ENCODE peak calls at places on chromosomes 7 and 10, in five cellular contexts. K, M, P, H and Z are unnamed samples. For H3K27me3, the result is how much of the 10 kb centered on the place peaks cover.

GRCh38 chr7:99379043-99379577 is 4.6 kb downstream of the ARPC1B start:
- DNase-seq in H (peak), M (peak), K (peak), P (peak), Z (peak)

GRCh38 chr7:77320161-77320560 is 96.0 kb downstream of the GSAP start:
- DNase-seq in K (no peak), M (no peak), H (no peak), P (no peak), Z (no peak)

GRCh38 chr7:27165089-27165654 is at the start of gene HOXA9:
- DNase-seq in P (peak), K (no peak), H (peak), M (no peak), Z (no peak)

GRCh38 chr7:27944626-27945025 is 204.7 kb downstream of the TAX1BP1 start:
- DNase-seq in P (no peak), H (no peak), M (no peak), K (no peak), Z (no peak)

GRCh38 chr10:115747811-115748210 is 525.2 kb downstream of the GFRA1 start:
- DNase-seq in H (no peak), M (no peak), P (no peak), K (no peak), Z (no peak)

GRCh38 chr7:101287032-101287431 is 34.6 kb downstream of the IFT22 start:
- DNase-seq in M (no peak), K (no peak), P (no peak), H (no peak), Z (no peak)

GRCh38 chr7:37901890-37902524 is 14.6 kb downstream of the SFRP4 start:
- DNase-seq in H (peak), M (peak), K (no peak), P (peak), Z (no peak)

GRCh38 chr10:82811621-82812020 is 936.6 kb downstream of the NRG3 start:
- DNase-seq in M (peak), H (no peak), K (no peak), P (no peak), Z (no peak)

GRCh38 chr7:106485031-106485551 is 175.9 kb downstream of the CCDC71L start:
- DNase-seq in P (peak), K (no peak), H (peak), M (peak), Z (peak)

GRCh38 chr7:80060218-80060806 is 74.3 kb upstream of the GNAI1 start:
- DNase-seq in K (no peak), P (peak), M (no peak), H (peak), Z (peak)

GRCh38 chr7:3518546-3518945 is 217.5 kb downstream of the SDK1 start:
- DNase-seq in P (no peak), M (peak), H (no peak), K (no peak), Z (no peak)

GRCh38 chr7:140231779-140232491 is 55.2 kb upstream of the KDM7A start:
- DNase-seq in M (no peak), P (no peak), H (no peak), K (no peak), Z (no peak)

GRCh38 chr10:125020386-125020785 is 78.5 kb downstream of the ZRANB1 start:
- DNase-seq in K (no peak), H (no peak), P (no peak), M (no peak), Z (no peak)

GRCh38 chr7:108067844-108068243 is 62.3 kb downstream of the LAMB4 start:
- DNase-seq in K (no peak), P (no peak), M (no peak), H (no peak), Z (no peak)

GRCh38 chr7:98314469-98314868 is 33.0 kb downstream of the BRI3 start:
- DNase-seq in P (peak), H (peak), K (no peak), M (no peak), Z (no peak)

GRCh38 chr10:35585356-35585755 is 19.8 kb upstream of the GJD4 start:
- DNase-seq in P (no peak), H (no peak), M (no peak), K (no peak), Z (no peak)

GRCh38 chr7:150381785-150382122 is 2.6 kb downstream of the ZNF775 start:
- DNase-seq in H (no peak), M (no peak), K (no peak), P (no peak), Z (no peak)

GRCh38 chr10:14688606-14689005 is 86.1 kb downstream of the FAM107B start:
- DNase-seq in P (peak), K (no peak), M (peak), H (peak), Z (peak)

GRCh38 chr7:47804767-47805545 is 143.3 kb downstream of the PKD1L1 start:
- DNase-seq in P (no peak), H (peak), K (no peak), M (no peak), Z (no peak)

GRCh38 chr10:61899045-61899444 is 2.5 kb upstream of the ARID5B start:
- DNase-seq in M (peak), K (no peak), H (peak), P (peak), Z (no peak)

GRCh38 chr7:90720970-90721768 is 125.0 kb downstream of the CDK14 start:
- DNase-seq in H (peak), K (no peak), P (peak), M (peak), Z (no peak)

GRCh38 chr7:139036901-139037300 is 1.1 kb upstream of the ZC3HAV1L start:
- DNase-seq in K (no peak), M (no peak), P (no peak), H (no peak), Z (no peak)

GRCh38 chr10:106310596-106310995 is 853.9 kb downstream of the SORCS1 start:
- DNase-seq in K (no peak), M (no peak), H (no peak), P (no peak), Z (no peak)

GRCh38 chr10:7752251-7752650 is 35.5 kb downstream of the KIN start:
- DNase-seq in H (no peak), P (no peak), M (no peak), K (no peak), Z (no peak)

GRCh38 chr10:82865366-82865765 is 990.4 kb downstream of the NRG3 start:
- DNase-seq in M (no peak), K (no peak), P (no peak), H (no peak), Z (no peak)

GRCh38 chr7:29488977-29489376 is 74.7 kb upstream of the PRR15 start:
- DNase-seq in K (no peak), H (peak), P (peak), M (peak), Z (no peak)

GRCh38 chr7:4641091-4641666 is 40.9 kb upstream of the FOXK1 start:
- DNase-seq in M (no peak), P (no peak), K (no peak), H (no peak), Z (no peak)

GRCh38 chr10:33211123-33211878 is 123.2 kb downstream of the NRP1 start:
- DNase-seq in K (peak), H (peak), M (peak), P (peak), Z (peak)

GRCh38 chr10:12351447-12351846 is 2.1 kb downstream of the CAMK1D start:
- DNase-seq in H (no peak), K (no peak), P (no peak), M (no peak), Z (no peak)

GRCh38 chr10:51918451-51918850 is 219.1 kb upstream of the CSTF2T start:
- DNase-seq in K (no peak), P (no peak), M (no peak), H (no peak), Z (no peak)

DNA sequence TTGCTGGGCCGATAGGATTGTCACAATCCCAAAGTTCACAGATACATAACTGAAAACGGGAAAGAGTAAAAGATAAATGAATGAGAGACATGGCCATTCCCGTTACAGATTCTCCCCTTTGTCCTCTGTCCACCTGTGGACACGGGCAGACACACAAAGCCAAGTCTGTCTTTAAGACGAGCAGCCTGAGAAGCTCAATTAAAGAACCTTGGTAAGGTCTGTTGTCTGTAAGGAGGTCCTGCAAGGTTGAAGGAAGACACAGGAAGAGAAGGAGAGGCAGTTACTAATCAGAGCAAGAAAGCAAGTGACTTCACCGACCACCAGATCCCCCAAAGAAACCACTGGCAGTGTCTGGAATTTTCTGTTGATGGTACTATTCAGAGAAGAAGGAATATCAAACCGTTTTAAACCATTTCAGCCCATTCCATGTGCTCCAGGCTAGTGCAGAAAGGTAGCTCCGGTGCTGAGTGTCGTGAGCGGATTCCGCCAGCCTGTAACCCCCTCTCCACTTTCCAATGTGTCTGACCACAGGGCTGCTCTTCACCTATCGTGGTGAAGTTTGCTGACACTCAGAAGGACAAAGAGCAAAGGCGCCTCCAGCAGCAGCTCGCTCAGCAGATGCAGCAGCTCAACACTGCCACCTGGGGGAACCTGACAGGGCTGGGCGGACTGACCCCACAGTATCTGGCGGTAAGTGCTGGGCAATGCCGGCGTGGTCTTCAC is 252.6 kb downstream of the CELF2 start:
- DNase-seq in K (peak), M (peak), H (peak), P (peak), Z (peak)
- H3K27me3 ChIP-seq in K (under half), M (under half), H (under half), P (under half), Z (under half)

GRCh38 chr10:3805791-3806381 is 20.9 kb upstream of the KLF6 start:
- DNase-seq in K (peak), H (peak), M (peak), P (peak), Z (no peak)
- H3K4me3 ChIP-seq in K (peak), H (no peak), M (peak), P (no peak), Z (no peak)

GRCh38 chr7:126690848-126691751 is 561.6 kb downstream of the GRM8 start:
- DNase-seq in P (no peak), M (no peak), K (no peak), H (no peak), Z (no peak)

GRCh38 chr7:126686474-126686873 is 566.3 kb downstream of the GRM8 start:
- DNase-seq in M (no peak), K (no peak), H (no peak), P (no peak), Z (no peak)

GRCh38 chr7:126690104-126690503 is 562.6 kb downstream of the GRM8 start:
- DNase-seq in K (no peak), M (no peak), P (no peak), H (no peak), Z (no peak)

GRCh38 chr7:126685596-126685995 is 567.1 kb downstream of the GRM8 start:
- DNase-seq in H (no peak), P (no peak), M (no peak), K (no peak), Z (no peak)

GRCh38 chr7:126689037-126689436 is 563.7 kb downstream of the GRM8 start:
- DNase-seq in K (no peak), H (no peak), P (no peak), M (peak), Z (no peak)
- H3K27me3 ChIP-seq in K (under half), H (under half), P (under half), M (under half), Z (under half)

GRCh38 chr10:80662429-80663211 is 124.9 kb downstream of the SH2D4B start:
- DNase-seq in H (peak), K (peak), M (peak), P (peak), Z (peak)
- H3K4me3 ChIP-seq in H (no peak), K (peak), M (peak), P (no peak), Z (peak)

DNA sequence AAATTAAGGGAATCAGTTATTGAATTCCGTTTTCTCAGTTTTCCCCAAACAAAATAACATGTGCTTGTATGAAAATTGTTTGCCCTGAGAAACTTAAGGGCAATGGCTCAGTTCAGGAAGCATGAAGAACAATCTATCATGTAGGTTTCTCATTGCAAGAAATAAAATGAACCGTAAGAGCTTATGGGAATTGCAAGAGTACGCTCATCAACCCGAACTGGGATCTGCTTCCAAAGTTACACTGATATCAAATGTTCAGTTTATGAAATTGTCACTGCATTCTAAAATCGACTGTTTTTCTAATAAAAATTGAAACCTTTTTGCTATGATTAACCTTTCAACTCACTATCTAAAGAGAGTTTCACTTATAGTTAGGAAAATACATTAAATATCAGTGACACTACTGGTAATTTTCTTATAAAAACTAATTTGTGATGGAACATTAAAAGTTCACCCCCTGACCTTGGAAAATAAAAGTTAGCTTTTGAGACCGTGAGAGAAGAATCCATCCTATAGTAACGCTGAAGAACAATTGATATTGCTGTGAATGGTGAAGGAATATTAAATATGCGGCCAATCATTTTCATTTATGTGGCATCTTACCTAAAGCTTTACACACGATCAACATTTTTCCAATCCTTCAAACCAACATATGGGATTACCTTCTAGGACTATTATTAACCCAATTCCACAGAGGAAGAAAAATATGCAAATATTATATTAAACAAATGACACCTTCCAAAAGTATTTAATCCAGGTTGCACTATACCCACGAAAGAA is 2.3 kb downstream of the MEOX2 start:
- DNase-seq in H (no peak), M (no peak), K (no peak), P (peak), Z (no peak)
- H3K27me3 ChIP-seq in H (under half), M (under half), K (under half), P (under half), Z (under half)

DNA sequence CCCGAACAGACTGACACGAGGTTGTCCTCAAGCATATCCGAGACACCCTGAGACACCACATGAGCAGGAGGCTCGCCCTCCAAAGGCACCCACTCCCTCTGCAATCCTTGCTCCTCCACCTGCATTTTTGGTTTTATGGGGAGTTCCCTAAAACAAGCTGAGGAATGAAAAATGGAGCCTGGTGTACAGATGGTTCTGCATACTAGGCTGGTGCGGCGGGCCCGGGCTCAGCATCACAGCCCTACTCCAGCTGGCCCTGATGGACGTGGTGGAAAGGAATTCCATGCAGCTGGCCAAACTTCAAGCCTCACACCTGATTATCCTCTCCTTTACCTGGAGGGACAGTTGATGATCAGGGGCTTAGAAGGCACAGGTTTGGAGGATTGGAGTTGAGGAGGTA is 30.3 kb upstream of the JAKMIP3 start:
- DNase-seq in H (no peak), P (no peak), M (no peak), K (no peak), Z (no peak)
- H3K4me3 ChIP-seq in H (no peak), P (no peak), M (no peak), K (no peak), Z (no peak)

DNA sequence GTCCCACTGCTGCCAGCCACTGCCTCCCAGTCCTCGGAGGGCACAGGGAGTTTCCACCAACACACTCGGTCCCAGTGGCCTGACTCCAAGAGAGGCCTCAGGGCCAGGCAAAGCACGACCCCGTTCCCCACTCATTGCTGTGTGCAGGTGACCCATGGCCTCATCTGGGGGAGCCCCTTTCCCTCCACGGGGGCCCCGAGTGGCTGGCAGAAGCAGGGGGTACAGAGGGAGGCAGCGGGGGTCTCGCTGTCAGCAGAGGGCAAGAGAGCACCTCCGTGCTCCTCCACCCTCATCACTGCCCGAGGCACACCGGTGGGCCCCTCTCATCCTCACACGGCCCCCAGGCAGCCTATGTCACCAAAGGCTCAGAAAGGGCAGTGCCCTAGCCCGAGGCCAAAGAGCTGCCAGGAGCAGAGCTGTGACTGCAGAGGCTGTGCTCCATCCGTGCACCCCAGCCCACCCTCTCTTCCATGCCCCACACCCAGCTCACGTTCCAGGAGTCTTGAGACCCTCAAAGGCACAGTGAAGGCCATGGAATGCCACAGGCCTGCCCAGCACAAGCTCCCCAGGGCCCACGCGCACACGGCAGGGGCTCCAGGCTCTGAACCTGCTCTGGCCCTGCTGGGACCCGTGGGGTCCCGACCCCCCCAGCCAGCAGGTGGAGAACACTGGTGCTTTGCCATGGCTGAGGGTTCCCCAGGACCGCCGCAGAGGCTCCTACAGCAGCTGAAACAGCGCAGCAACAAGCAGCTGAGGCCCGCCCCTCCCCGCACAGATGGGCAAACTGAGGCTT is 25.9 kb downstream of the MICALL2 start:
- DNase-seq in P (no peak), H (no peak), M (no peak), K (no peak), Z (no peak)
- H3K27me3 ChIP-seq in P (under half), H (under half), M (under half), K (under half), Z (under half)

DNA sequence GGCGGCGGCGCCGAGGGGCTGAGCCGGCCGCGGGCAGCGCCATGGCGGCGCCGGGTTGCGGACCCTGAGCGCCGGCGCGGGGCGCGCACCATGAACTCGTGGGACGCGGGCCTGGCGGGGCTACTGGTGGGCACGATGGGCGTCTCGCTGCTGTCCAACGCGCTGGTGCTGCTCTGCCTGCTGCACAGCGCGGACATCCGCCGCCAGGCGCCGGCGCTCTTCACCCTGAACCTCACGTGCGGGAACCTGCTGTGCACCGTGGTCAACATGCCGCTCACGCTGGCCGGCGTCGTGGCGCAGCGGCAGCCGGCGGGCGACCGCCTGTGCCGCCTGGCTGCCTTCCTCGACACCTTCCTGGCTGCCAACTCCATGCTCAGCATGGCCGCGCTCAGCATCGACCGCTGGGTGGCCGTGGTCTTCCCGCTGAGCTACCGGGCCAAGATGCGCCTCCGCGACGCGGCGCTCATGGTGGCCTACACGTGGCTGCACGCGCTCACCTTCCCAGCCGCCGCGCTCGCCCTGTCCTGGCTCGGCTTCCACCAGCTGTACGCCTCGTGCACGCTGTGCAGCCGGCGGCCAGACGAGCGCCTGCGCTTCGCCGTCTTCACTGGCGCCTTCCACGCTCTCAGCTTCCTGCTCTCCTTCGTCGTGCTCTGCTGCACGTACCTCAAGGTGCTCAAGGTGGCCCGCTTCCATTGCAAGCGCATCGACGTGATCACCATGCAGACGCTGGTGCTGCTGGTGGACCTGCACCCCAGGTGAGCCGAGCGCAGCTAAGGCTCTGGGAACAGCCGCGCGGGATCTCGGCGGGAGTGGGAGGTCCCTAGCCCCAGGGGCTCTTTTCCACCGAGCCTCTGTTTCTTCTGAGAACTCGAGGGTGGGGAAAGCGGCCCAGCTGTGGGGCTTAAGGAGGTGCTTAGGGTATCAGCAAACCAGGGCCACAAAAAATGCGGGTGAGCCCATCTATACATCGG is at the start of gene GPR26:
- DNase-seq in M (no peak), K (no peak), P (no peak), H (no peak), Z (no peak)
- H3K4me3 ChIP-seq in M (no peak), K (no peak), P (no peak), H (no peak), Z (no peak)